ENCODE peak calls at places on chromosomes 1 and 21, in eight cellular contexts. H is mucosa of descending colon, X is endodermal cell, O is tibial nerve, Z is SK-N-SH, K is tibial artery, C is fibroblast of lung, T is heart left ventricle. Y is an unnamed sample.

GRCh38 chr1:119605686-119606085 is 42.4 kb downstream of the ZNF697 start:
- DNase-seq in Z (no peak), H (no peak), O (no peak), T (no peak), C (no peak), X (no peak), K (no peak), Y (no peak)

GRCh38 chr21:36055551-36055950 is 4.8 kb downstream of the SETD4 start:
- DNase-seq in O (no peak), Z (no peak), T (no peak), K (no peak), X (no peak), C (no peak), H (no peak), Y (no peak)

GRCh38 chr1:212559929-212560328 is 48.6 kb upstream of the ATF3 start:
- DNase-seq in X (no peak), O (no peak), H (peak; percentile 35), C (no peak), K (peak; percentile 32), Z (no peak), T (no peak), Y (no peak)

GRCh38 chr1:84884671-84885389 is 8.2 kb downstream of the LPAR3 start:
- DNase-seq in K (no peak), Z (no peak), T (no peak), O (no peak), C (peak; percentile 34), H (no peak), X (no peak), Y (no peak)

GRCh38 chr1:39047374-39048229 is 21.5 kb downstream of the NDUFS5 start:
- DNase-seq in T (no peak), C (peak; percentile 89), O (peak; percentile 41), X (no peak), Z (no peak), H (no peak), K (peak; percentile 80), Y (peak; percentile 6)

GRCh38 chr1:13699936-13700520 is at the start of gene PRDM2:
- DNase-seq in X (peak; percentile 73), Z (peak; percentile 88), H (peak; percentile 76), K (peak; percentile 43), T (peak; percentile 84), C (peak; percentile 37), O (no peak), Y (peak; percentile 79)

GRCh38 chr21:42062543-42063022 is 8.5 kb upstream of the UMODL1 start:
- DNase-seq in Z (no peak), O (no peak), C (no peak), K (peak; percentile 59), T (peak; percentile 77), X (no peak), H (peak; percentile 72), Y (peak; percentile 86)

GRCh38 chr1:209769956-209770355 is 14.1 kb downstream of the TRAF3IP3 start:
- DNase-seq in C (no peak), X (no peak), T (no peak), Z (no peak), K (no peak), O (no peak), H (no peak), Y (no peak)

GRCh38 chr1:111615874-111616715 is 3.5 kb upstream of the RAP1A start:
- DNase-seq in C (no peak), Z (no peak), O (no peak), K (no peak), H (no peak), X (no peak), T (no peak), Y (no peak)

GRCh38 chr1:180130651-180131050 is 24.0 kb upstream of the QSOX1 start:
- DNase-seq in O (no peak), Z (no peak), X (no peak), H (no peak), C (no peak), T (no peak), K (no peak), Y (no peak)

GRCh38 chr1:14263207-14263606 is 335.3 kb upstream of the KAZN start:
- DNase-seq in K (no peak), O (no peak), H (no peak), X (no peak), T (no peak), Z (peak; percentile 36), C (no peak), Y (no peak)

GRCh38 chr1:227557962-227558806 is 5.2 kb upstream of the ZNF678 start:
- DNase-seq in C (no peak), O (no peak), X (no peak), H (peak; percentile 18), K (no peak), T (no peak), Z (no peak), Y (no peak)
- H3K9me3 ChIP-seq in C (no peaks in the 10 kb centered on the region), O (peaks cover 1% of the 10 kb centered on the region), X (peaks cover 14% of the 10 kb centered on the region), H (no peaks in the 10 kb centered on the region), K (peaks cover 9% of the 10 kb centered on the region), T (peaks cover 6% of the 10 kb centered on the region), Z (no peaks in the 10 kb centered on the region), Y (peaks cover 3% of the 10 kb centered on the region)

GRCh38 chr1:12462586-12462985 is 155.4 kb downstream of the DHRS3 start:
- DNase-seq in C (no peak), X (no peak), O (no peak), Z (no peak), T (no peak), H (no peak), K (no peak), Y (no peak)

GRCh38 chr1:12464028-12464427 is 154.0 kb downstream of the DHRS3 start:
- DNase-seq in Z (no peak), K (peak; percentile 69), C (no peak), T (no peak), O (no peak), H (no peak), X (no peak), Y (no peak)

GRCh38 chr1:12466816-12467215 is 151.2 kb downstream of the DHRS3 start:
- DNase-seq in Z (no peak), T (no peak), H (no peak), O (no peak), K (no peak), C (no peak), X (no peak), Y (no peak)

GRCh38 chr1:12465126-12465525 is 152.9 kb downstream of the DHRS3 start:
- DNase-seq in O (no peak), K (no peak), C (no peak), T (no peak), Z (no peak), X (no peak), H (no peak), Y (no peak)

DNA sequence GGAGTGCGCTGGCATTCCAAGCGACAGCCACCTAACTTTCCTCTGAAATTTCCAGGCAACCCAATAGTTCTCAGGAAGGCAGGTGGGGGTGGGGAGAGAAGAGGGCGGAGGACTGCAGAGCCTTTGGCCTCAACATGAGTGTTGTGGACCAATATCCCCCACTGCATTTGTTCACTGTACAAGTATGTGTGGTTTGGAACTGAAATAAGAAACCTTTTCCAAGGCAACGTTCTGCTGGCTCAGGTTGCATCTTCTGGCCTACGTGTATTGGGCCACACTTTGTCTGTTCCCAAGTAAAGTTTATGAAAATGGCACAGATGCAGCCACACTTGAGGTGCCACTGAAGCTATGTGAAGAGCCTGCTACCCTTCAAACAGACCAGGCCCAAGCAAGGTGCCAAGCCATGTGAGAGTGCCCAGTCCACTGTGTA is 153.4 kb downstream of the DHRS3 start:
- DNase-seq in X (no peak), H (no peak), O (no peak), T (no peak), Z (no peak), K (peak; percentile 80), C (peak; percentile 97), Y (peak; percentile 59)
- H3K36me3 ChIP-seq in X (no peaks in the 10 kb centered on the region), H (no peaks in the 10 kb centered on the region), O (peaks cover 3% of the 10 kb centered on the region), T (peaks cover 18% of the 10 kb centered on the region), Z (peaks cover 3% of the 10 kb centered on the region), K (no peaks in the 10 kb centered on the region), C (peaks cover 1% of the 10 kb centered on the region), Y (peaks cover 9% of the 10 kb centered on the region)

GRCh38 chr1:40870135-40870728 is 8.1 kb upstream of the CITED4 start:
- DNase-seq in K (no peak), C (no peak), H (no peak), X (no peak), O (no peak), T (no peak), Z (no peak), Y (no peak)

GRCh38 chr1:40862008-40862863 is at the start of gene CITED4:
- DNase-seq in H (peak; percentile 98), X (peak; percentile 99), O (peak; percentile 95), Z (peak; percentile 98), T (peak; percentile 98), C (peak; percentile 88), K (peak; percentile 94), Y (peak; percentile 97)

GRCh38 chr1:40868051-40868723 is 6.0 kb upstream of the CITED4 start:
- DNase-seq in O (no peak), T (no peak), X (no peak), H (no peak), Z (no peak), K (no peak), C (peak; percentile 59), Y (no peak)

GRCh38 chr1:40861227-40862003 is 748 bp downstream of the CITED4 start:
- DNase-seq in X (peak; percentile 81), K (peak; percentile 31), O (no peak), C (peak; percentile 48), H (peak; percentile 69), Z (peak; percentile 74), T (peak; percentile 79), Y (peak; percentile 69)

DNA sequence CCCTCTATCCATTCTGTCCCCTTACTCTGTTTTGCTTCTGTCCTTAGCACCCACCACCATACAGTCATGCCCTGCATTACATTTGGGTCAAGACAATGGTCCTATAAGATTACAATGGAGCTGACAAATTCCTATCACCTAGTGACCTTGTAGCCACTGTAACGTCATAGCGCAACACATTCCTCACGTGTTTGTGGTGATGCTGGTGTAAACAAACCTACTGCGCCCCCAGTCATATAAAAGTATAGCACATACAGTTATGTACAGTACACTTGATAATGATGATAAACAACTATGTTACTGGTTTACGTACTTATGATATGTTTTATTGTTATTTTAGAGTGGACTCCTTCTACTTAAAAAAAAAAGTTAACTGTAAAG is 4.2 kb upstream of the CITED4 start:
- DNase-seq in O (no peak), C (peak; percentile 48), K (no peak), H (no peak), Z (no peak), T (no peak), X (no peak), Y (no peak)
- H3K9me3 ChIP-seq in O (no peaks in the 10 kb centered on the region), C (no peaks in the 10 kb centered on the region), K (no peaks in the 10 kb centered on the region), H (peaks cover 3% of the 10 kb centered on the region), Z (no peaks in the 10 kb centered on the region), T (peaks cover 10% of the 10 kb centered on the region), X (peaks cover 10% of the 10 kb centered on the region), Y (peaks cover 3% of the 10 kb centered on the region)

GRCh38 chr21:44970766-44971671 is 31.2 kb downstream of the SLX9 start:
- DNase-seq in X (no peak), H (no peak), K (no peak), Z (no peak), C (no peak), O (no peak), T (no peak), Y (no peak)
- H3K36me3 ChIP-seq in X (peaks cover 21% of the 10 kb centered on the region), H (no peaks in the 10 kb centered on the region), K (peaks cover 51% of the 10 kb centered on the region), Z (peaks cover 29% of the 10 kb centered on the region), C (peaks cover 5% of the 10 kb centered on the region), O (peaks cover 69% of the 10 kb centered on the region), T (peaks cover 34% of the 10 kb centered on the region), Y (peaks cover 17% of the 10 kb centered on the region)

GRCh38 chr1:3019007-3019515 is 2.2 kb upstream of the ACTRT2 start:
- DNase-seq in X (no peak), O (no peak), C (no peak), H (no peak), K (no peak), Z (no peak), T (peak; percentile 52), Y (no peak)
- H3K9me3 ChIP-seq in X (no peaks in the 10 kb centered on the region), O (no peaks in the 10 kb centered on the region), C (no peaks in the 10 kb centered on the region), H (no peaks in the 10 kb centered on the region), K (no peaks in the 10 kb centered on the region), Z (no peaks in the 10 kb centered on the region), T (no peaks in the 10 kb centered on the region), Y (no peaks in the 10 kb centered on the region)

Y was measured in lower lobe of right lung.